ENCODE peak calls at places on chromosomes 16 and 17, in five cellular contexts. One of them, this sample, is unnamed.

GRCh38 chr16:85598141-85598540 is 15.0 kb upstream of the GSE1 start:
- DNase-seq in neural crest cell: no peak
- DNase-seq in body of pancreas: no peak
- DNase-seq in fibroblast of lung: no peak
- DNase-seq in psoas muscle: no peak
- DNase-seq in this sample: no peak

GRCh38 chr16:23624092-23624491 is 17.0 kb downstream of the PALB2 start:
- DNase-seq in body of pancreas: no peak
- DNase-seq in psoas muscle: no peak
- DNase-seq in fibroblast of lung: no peak
- DNase-seq in neural crest cell: no peak
- DNase-seq in this sample: no peak

GRCh38 chr16:10984509-10984908 is 40.1 kb downstream of the CLEC16A start:
- DNase-seq in neural crest cell: no peak
- DNase-seq in fibroblast of lung: peak
- DNase-seq in psoas muscle: no peak
- DNase-seq in body of pancreas: no peak
- DNase-seq in this sample: peak

GRCh38 chr16:1913327-1914083 is 4.7 kb downstream of the HS3ST6 start:
- DNase-seq in fibroblast of lung: no peak
- DNase-seq in neural crest cell: no peak
- DNase-seq in psoas muscle: no peak
- DNase-seq in body of pancreas: peak
- DNase-seq in this sample: no peak

GRCh38 chr17:16371742-16372141 is 9.1 kb upstream of the UBB start:
- DNase-seq in fibroblast of lung: peak
- DNase-seq in body of pancreas: no peak
- DNase-seq in neural crest cell: no peak
- DNase-seq in psoas muscle: no peak
- DNase-seq in this sample: peak

GRCh38 chr17:73773702-73774101 is 129.5 kb upstream of the SDK2 start:
- DNase-seq in body of pancreas: no peak
- DNase-seq in psoas muscle: no peak
- DNase-seq in fibroblast of lung: peak
- DNase-seq in neural crest cell: no peak
- DNase-seq in this sample: no peak

GRCh38 chr16:66751135-66751991 is at the start of gene DYNC1LI2:
- DNase-seq in neural crest cell: peak
- DNase-seq in body of pancreas: peak
- DNase-seq in psoas muscle: peak
- DNase-seq in fibroblast of lung: peak
- DNase-seq in this sample: peak

GRCh38 chr17:15285466-15285865 is 20.3 kb upstream of the PMP22 start:
- DNase-seq in body of pancreas: no peak
- DNase-seq in psoas muscle: no peak
- DNase-seq in neural crest cell: no peak
- DNase-seq in fibroblast of lung: no peak
- DNase-seq in this sample: no peak

GRCh38 chr16:59783191-59783590 is 1049.1 kb upstream of the GOT2 start:
- DNase-seq in fibroblast of lung: peak
- DNase-seq in body of pancreas: no peak
- DNase-seq in psoas muscle: no peak
- DNase-seq in neural crest cell: no peak
- DNase-seq in this sample: no peak

GRCh38 chr17:7914771-7915610 is 1.1 kb downstream of the RNF227 start:
- DNase-seq in body of pancreas: peak
- DNase-seq in psoas muscle: no peak
- DNase-seq in neural crest cell: no peak
- DNase-seq in fibroblast of lung: peak
- DNase-seq in this sample: peak

GRCh38 chr17:21302711-21303425 is 18.4 kb downstream of the MAP2K3 start:
- DNase-seq in neural crest cell: no peak
- DNase-seq in fibroblast of lung: no peak
- DNase-seq in psoas muscle: peak
- DNase-seq in body of pancreas: no peak
- DNase-seq in this sample: no peak

GRCh38 chr16:6684076-6684673 is 648.5 kb upstream of the RBFOX1 start:
- DNase-seq in psoas muscle: no peak
- DNase-seq in body of pancreas: peak
- DNase-seq in fibroblast of lung: no peak
- DNase-seq in neural crest cell: peak
- DNase-seq in this sample: peak

GRCh38 chr16:48498761-48499600 is 111.0 kb downstream of the N4BP1 start:
- DNase-seq in body of pancreas: peak
- DNase-seq in neural crest cell: no peak
- DNase-seq in psoas muscle: no peak
- DNase-seq in fibroblast of lung: peak
- DNase-seq in this sample: peak

GRCh38 chr17:17683710-17684365 is 2.6 kb downstream of the RAI1 start:
- DNase-seq in neural crest cell: no peak
- DNase-seq in fibroblast of lung: no peak
- DNase-seq in body of pancreas: no peak
- DNase-seq in psoas muscle: no peak
- DNase-seq in this sample: no peak

GRCh38 chr17:70080541-70081347 is 5.7 kb downstream of the KCNJ16 start:
- DNase-seq in fibroblast of lung: peak
- DNase-seq in psoas muscle: no peak
- DNase-seq in neural crest cell: no peak
- DNase-seq in body of pancreas: no peak
- DNase-seq in this sample: peak

GRCh38 chr16:29023279-29024278 is 38.7 kb downstream of the LAT start:
- DNase-seq in neural crest cell: no peak
- DNase-seq in psoas muscle: no peak
- DNase-seq in body of pancreas: no peak
- DNase-seq in fibroblast of lung: peak
- DNase-seq in this sample: peak

GRCh38 chr16:66919569-66920472 is 1.1 kb upstream of the CDH16 start:
- DNase-seq in neural crest cell: no peak
- DNase-seq in fibroblast of lung: no peak
- DNase-seq in psoas muscle: peak
- DNase-seq in body of pancreas: no peak
- DNase-seq in this sample: no peak

GRCh38 chr16:86363836-86364618 is 146.3 kb upstream of the FOXF1 start:
- DNase-seq in psoas muscle: no peak
- DNase-seq in body of pancreas: no peak
- DNase-seq in fibroblast of lung: peak
- DNase-seq in neural crest cell: no peak
- DNase-seq in this sample: no peak

GRCh38 chr16:8905168-8905762 is 23.1 kb downstream of the LITAFD start:
- DNase-seq in body of pancreas: no peak
- DNase-seq in psoas muscle: no peak
- DNase-seq in fibroblast of lung: peak
- DNase-seq in neural crest cell: no peak
- DNase-seq in this sample: peak

GRCh38 chr17:51372345-51373004 is 112.1 kb downstream of the UTP18 start:
- DNase-seq in neural crest cell: peak
- DNase-seq in fibroblast of lung: peak
- DNase-seq in psoas muscle: no peak
- DNase-seq in body of pancreas: peak
- DNase-seq in this sample: peak

GRCh38 chr17:57892146-57892819 is 42.4 kb upstream of the MRPS23 start:
- DNase-seq in body of pancreas: peak
- DNase-seq in neural crest cell: peak
- DNase-seq in psoas muscle: peak
- DNase-seq in fibroblast of lung: peak
- DNase-seq in this sample: peak
- TF ChIP-seq CTCF in body of pancreas: peak
- TF ChIP-seq CTCF in neural crest cell: peak
- TF ChIP-seq CTCF in psoas muscle: peak
- TF ChIP-seq CTCF in fibroblast of lung: peak
- TF ChIP-seq CTCF in this sample: peak

GRCh38 chr16:55252577-55252976 is 71.4 kb upstream of the IRX6 start:
- DNase-seq in body of pancreas: no peak
- DNase-seq in neural crest cell: no peak
- DNase-seq in psoas muscle: no peak
- DNase-seq in fibroblast of lung: no peak
- DNase-seq in this sample: no peak
- TF ChIP-seq CTCF in body of pancreas: no peak
- TF ChIP-seq CTCF in neural crest cell: no peak
- TF ChIP-seq CTCF in psoas muscle: no peak
- TF ChIP-seq CTCF in fibroblast of lung: no peak
- TF ChIP-seq CTCF in this sample: no peak

DNA sequence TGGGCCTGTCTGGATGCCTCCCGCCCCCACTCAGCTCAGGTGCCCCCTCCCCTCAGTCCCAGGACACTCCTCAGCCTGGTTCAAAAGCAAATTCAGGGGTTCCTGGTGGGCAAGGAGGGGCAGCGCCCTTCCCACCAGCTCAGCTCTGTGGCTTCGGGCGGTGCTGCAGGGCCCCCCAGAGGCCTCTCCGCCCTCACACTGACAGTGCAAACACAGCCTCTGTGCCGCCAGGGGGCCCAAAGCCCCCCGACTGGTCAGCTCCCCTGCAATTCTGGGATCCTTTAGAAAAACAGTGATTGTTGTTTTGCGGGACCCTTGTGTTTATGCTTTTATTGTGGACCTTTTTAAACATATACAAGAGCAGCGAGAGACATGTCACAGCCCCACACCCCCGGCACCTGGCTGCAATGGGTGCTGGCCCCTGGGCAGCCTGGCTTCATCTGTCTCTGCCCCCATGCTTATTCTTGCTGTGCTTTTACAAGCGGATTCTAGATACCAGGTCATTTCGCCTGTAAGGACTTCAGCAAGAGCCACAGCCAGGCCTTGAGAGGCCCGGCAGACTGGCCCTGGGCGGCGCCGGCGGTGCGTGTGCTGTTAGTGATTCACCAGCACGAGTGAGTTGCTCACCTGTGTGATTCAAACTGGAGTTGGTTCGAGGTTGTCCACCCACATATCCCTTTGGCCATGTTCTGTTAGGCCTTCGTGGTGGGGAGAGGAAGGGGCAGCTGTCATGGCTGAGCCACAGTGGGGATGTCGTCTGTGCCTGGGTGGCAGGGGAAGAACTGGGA is 21.2 kb downstream of the ZNF469 start:
- DNase-seq in psoas muscle: no peak
- DNase-seq in body of pancreas: no peak
- DNase-seq in neural crest cell: no peak
- DNase-seq in fibroblast of lung: peak
- DNase-seq in this sample: no peak
- TF ChIP-seq CTCF in psoas muscle: no peak
- TF ChIP-seq CTCF in body of pancreas: no peak
- TF ChIP-seq CTCF in neural crest cell: no peak
- TF ChIP-seq CTCF in fibroblast of lung: no peak
- TF ChIP-seq CTCF in this sample: no peak

GRCh38 chr17:82231312-82231561 is 2.4 kb downstream of the SLC16A3 start:
- DNase-seq in body of pancreas: no peak
- DNase-seq in neural crest cell: no peak
- DNase-seq in psoas muscle: no peak
- DNase-seq in fibroblast of lung: no peak
- DNase-seq in this sample: no peak

GRCh38 chr17:82231562-82232321 is 2.9 kb downstream of the SLC16A3 start:
- DNase-seq in neural crest cell: peak
- DNase-seq in fibroblast of lung: peak
- DNase-seq in psoas muscle: peak
- DNase-seq in body of pancreas: peak
- DNase-seq in this sample: peak

GRCh38 chr17:82232322-82232785 is 3.5 kb downstream of the SLC16A3 start:
- DNase-seq in psoas muscle: no peak
- DNase-seq in fibroblast of lung: no peak
- DNase-seq in body of pancreas: no peak
- DNase-seq in neural crest cell: no peak
- DNase-seq in this sample: no peak

GRCh38 chr17:82229686-82230626 is 1.1 kb downstream of the SLC16A3 start:
- DNase-seq in neural crest cell: no peak
- DNase-seq in fibroblast of lung: no peak
- DNase-seq in psoas muscle: peak
- DNase-seq in body of pancreas: no peak
- DNase-seq in this sample: no peak

GRCh38 chr17:82230627-82231311 is 1.9 kb downstream of the SLC16A3 start:
- DNase-seq in psoas muscle: peak
- DNase-seq in body of pancreas: peak
- DNase-seq in fibroblast of lung: peak
- DNase-seq in neural crest cell: peak
- DNase-seq in this sample: peak
- TF ChIP-seq CTCF in psoas muscle: peak
- TF ChIP-seq CTCF in body of pancreas: peak
- TF ChIP-seq CTCF in fibroblast of lung: peak
- TF ChIP-seq CTCF in neural crest cell: peak
- TF ChIP-seq CTCF in this sample: peak

GRCh38 chr16:684067-684794 is at the start of gene JMJD8:
- DNase-seq in body of pancreas: peak
- DNase-seq in neural crest cell: peak
- DNase-seq in fibroblast of lung: peak
- DNase-seq in psoas muscle: peak
- DNase-seq in this sample: peak

GRCh38 chr16:684961-685696 is 995 bp upstream of the JMJD8 start:
- DNase-seq in fibroblast of lung: no peak
- DNase-seq in body of pancreas: no peak
- DNase-seq in psoas muscle: peak
- DNase-seq in neural crest cell: no peak
- DNase-seq in this sample: no peak

GRCh38 chr16:687499-687898 is 2.7 kb downstream of the WDR24 start:
- DNase-seq in body of pancreas: no peak
- DNase-seq in psoas muscle: no peak
- DNase-seq in neural crest cell: no peak
- DNase-seq in fibroblast of lung: no peak
- DNase-seq in this sample: no peak

GRCh38 chr16:686459-687260 is 2.5 kb upstream of the JMJD8 start:
- DNase-seq in fibroblast of lung: no peak
- DNase-seq in psoas muscle: no peak
- DNase-seq in neural crest cell: no peak
- DNase-seq in body of pancreas: no peak
- DNase-seq in this sample: no peak

DNA sequence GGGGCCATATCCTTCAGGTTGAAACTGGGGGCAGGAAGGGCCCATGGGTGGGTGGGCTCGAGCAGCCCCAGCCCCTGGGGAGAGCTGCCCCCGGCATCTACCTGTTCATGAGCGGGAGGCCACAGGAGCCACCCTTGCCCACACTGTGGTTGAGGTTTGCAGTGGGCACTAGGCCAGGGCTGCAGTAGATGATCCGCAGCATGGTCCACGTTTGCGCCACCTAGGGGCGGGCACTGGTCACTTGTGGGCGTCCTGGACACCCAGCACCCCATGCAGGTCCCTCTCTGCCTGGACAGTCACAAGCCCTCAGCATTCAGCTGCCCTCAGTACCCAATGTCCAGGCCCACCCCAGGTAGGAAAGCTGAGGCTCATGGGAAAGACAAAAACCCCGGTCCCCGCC is 1.8 kb upstream of the JMJD8 start:
- DNase-seq in psoas muscle: peak
- DNase-seq in body of pancreas: peak
- DNase-seq in fibroblast of lung: peak
- DNase-seq in neural crest cell: peak
- DNase-seq in this sample: peak
- TF ChIP-seq CTCF in psoas muscle: no peak
- TF ChIP-seq CTCF in body of pancreas: peak
- TF ChIP-seq CTCF in fibroblast of lung: peak
- TF ChIP-seq CTCF in neural crest cell: peak
- TF ChIP-seq CTCF in this sample: peak

This sample was measured in choroid plexus epithelial cell.